ENCODE peak calls at places on chromosomes 5 and 9, in five cellular contexts. D is HCT116, V is tibial nerve, S is cardiac fibroblast, T is upper lobe of right lung. N is an unnamed sample.
A peak's percentile ranks its signal among the peaks of the same experiment; 100 is the strongest.

GRCh38 chr9:6049798-6050197 is 34.4 kb upstream of the RANBP6 start:
- DNase-seq in S (peak; percentile 46), T (no peak), V (no peak), D (peak; percentile 35), N (no peak)

GRCh38 chr9:92133949-92134604 is 18.9 kb upstream of the SPTLC1 start:
- DNase-seq in S (peak; percentile 85), T (peak; percentile 90), V (peak; percentile 76), D (peak; percentile 74), N (peak; percentile 24)

GRCh38 chr5:138722518-138722917 is 30.7 kb upstream of the CTNNA1 start:
- DNase-seq in S (no peak), D (no peak), V (no peak), T (no peak), N (no peak)

GRCh38 chr9:23830459-23830805 is 4.4 kb upstream of the ELAVL2 start:
- DNase-seq in T (no peak), S (no peak), V (no peak), D (no peak), N (no peak)

GRCh38 chr5:156879665-156880285 is 29.7 kb downstream of the PPP1R2B start:
- DNase-seq in T (no peak), V (no peak), S (no peak), D (no peak), N (no peak)

GRCh38 chr9:87127543-87127942 is 180.2 kb upstream of the GAS1 start:
- DNase-seq in S (no peak), T (no peak), D (no peak), V (no peak), N (no peak)

GRCh38 chr9:28365020-28365640 is 791.8 kb upstream of the C9orf72 start:
- DNase-seq in T (no peak), S (no peak), V (no peak), D (no peak), N (no peak)

GRCh38 chr5:72883850-72884249 is 67.4 kb downstream of the TNPO1 start:
- DNase-seq in S (no peak), T (no peak), V (no peak), D (no peak), N (peak; percentile 6)

GRCh38 chr5:9207820-9208418 is 338.0 kb downstream of the SEMA5A start:
- DNase-seq in D (peak; percentile 3), S (peak; percentile 81), T (no peak), V (peak; percentile 16), N (peak; percentile 54)

GRCh38 chr9:16154570-16155078 is 601.8 kb downstream of the CCDC171 start:
- DNase-seq in S (peak; percentile 33), D (no peak), V (no peak), T (peak; percentile 72), N (no peak)

GRCh38 chr5:56264417-56265025 is 31.4 kb upstream of the ANKRD55 start:
- DNase-seq in D (peak; percentile 61), T (no peak), S (peak; percentile 66), V (no peak), N (no peak)

GRCh38 chr9:107390319-107390718 is 99.2 kb downstream of the KLF4 start:
- DNase-seq in S (no peak), D (no peak), T (no peak), V (no peak), N (no peak)

GRCh38 chr5:149775785-149776184 is 45.7 kb downstream of the PPARGC1B start:
- DNase-seq in D (peak; percentile 54), T (no peak), V (no peak), S (peak; percentile 40), N (no peak)

GRCh38 chr9:81665514-81665838 is 23.9 kb downstream of the TLE1 start:
- DNase-seq in V (no peak), D (no peak), T (no peak), S (no peak), N (no peak)

GRCh38 chr5:126868338-126868737 is 91.4 kb downstream of the LMNB1 start:
- DNase-seq in D (no peak), V (no peak), T (no peak), S (no peak), N (no peak)

GRCh38 chr5:89232139-89232603 is 349.2 kb upstream of the MEF2C start:
- DNase-seq in S (no peak), D (no peak), T (no peak), V (no peak), N (no peak)

GRCh38 chr9:111922324-111923013 is 25.9 kb downstream of the UGCG start:
- DNase-seq in S (no peak), T (no peak), V (no peak), D (no peak), N (no peak)

GRCh38 chr5:176726746-176727527 is 79.7 kb downstream of the TSPAN17 start:
- DNase-seq in D (no peak), V (no peak), T (no peak), S (no peak), N (no peak)

GRCh38 chr5:138824924-138825863 is 49.9 kb downstream of the LRRTM2 start:
- DNase-seq in V (no peak), S (peak; percentile 36), T (no peak), D (no peak), N (no peak)

GRCh38 chr9:2846115-2846514 is 2.2 kb upstream of the PUM3 start:
- DNase-seq in D (no peak), T (no peak), V (no peak), S (no peak), N (no peak)

GRCh38 chr5:94040591-94041148 is 299.3 kb upstream of the POU5F2 start:
- DNase-seq in T (no peak), D (no peak), S (no peak), V (no peak), N (no peak)

GRCh38 chr9:35816708-35817107 is 1.9 kb upstream of the HINT2 start:
- DNase-seq in V (no peak), S (no peak), T (no peak), D (no peak), N (no peak)

GRCh38 chr9:109652971-109653370 is 127.0 kb upstream of the PALM2AKAP2 start:
- DNase-seq in S (peak; percentile 65), D (no peak), V (no peak), T (no peak), N (peak; percentile 24)

GRCh38 chr5:143083006-143083405 is 312.8 kb downstream of the ARHGAP26 start:
- DNase-seq in S (no peak), D (no peak), V (no peak), T (no peak), N (no peak)

GRCh38 chr5:68709229-68709628 is 384.6 kb upstream of the SLC30A5 start:
- DNase-seq in D (no peak), S (no peak), T (no peak), V (no peak), N (no peak)

GRCh38 chr5:110536120-110537115 is 190.1 kb downstream of the TMEM232 start:
- DNase-seq in V (no peak), S (no peak), D (no peak), T (no peak), N (no peak)

GRCh38 chr5:118653926-118654325 is 334.4 kb downstream of the DTWD2 start:
- DNase-seq in V (no peak), T (no peak), D (no peak), S (no peak), N (no peak)

GRCh38 chr9:124697326-124698200 is 73.5 kb downstream of the NR6A1 start:
- DNase-seq in V (no peak), T (no peak), S (peak; percentile 78), D (no peak), N (no peak)
- H3K4me3 ChIP-seq in V (no peak overlapping the region), T (no peak overlapping the region), S (no peak overlapping the region), D (peak overlapping the region; percentile 2), N (no peak overlapping the region)

DNA sequence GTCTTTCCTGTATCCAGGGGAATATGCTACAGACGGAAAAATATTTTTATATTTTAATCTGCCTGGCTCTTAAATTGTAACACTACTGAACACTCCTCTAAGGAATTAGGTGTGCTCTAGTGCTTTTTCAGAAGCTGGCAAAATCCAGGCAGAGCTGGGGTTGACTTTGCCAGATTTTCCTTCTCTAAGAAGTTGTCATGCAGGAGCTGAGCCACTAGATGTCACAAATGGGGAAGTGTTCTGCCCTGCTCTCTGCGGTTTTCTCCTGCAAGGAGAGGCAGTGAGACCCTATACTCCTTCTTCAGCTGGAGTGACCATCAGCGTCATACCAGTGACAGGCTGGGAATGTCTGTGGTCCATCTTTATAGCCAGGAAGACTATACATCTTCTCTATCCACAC is 112.5 kb downstream of the HAPLN1 start:
- DNase-seq in V (peak; percentile 12), D (peak; percentile 38), S (peak; percentile 62), T (no peak), N (peak; percentile 41)
- TF ChIP-seq CTCF in V (peak; percentile 15), D (peak; percentile 23), S (peak; percentile 71), T (peak; percentile 43), N (peak; percentile 81)

GRCh38 chr5:96000308-96000707 is 38.7 kb upstream of the ELL2 start:
- DNase-seq in T (no peak), D (no peak), S (no peak), V (no peak), N (no peak)

GRCh38 chr5:95993261-95993660 is 31.6 kb upstream of the ELL2 start:
- DNase-seq in V (no peak), D (no peak), S (no peak), T (no peak), N (no peak)

GRCh38 chr5:95993776-95994175 is 32.1 kb upstream of the ELL2 start:
- DNase-seq in D (no peak), V (no peak), S (no peak), T (no peak), N (no peak)

GRCh38 chr5:95996904-95997751 is 35.5 kb upstream of the ELL2 start:
- DNase-seq in D (no peak), V (no peak), T (no peak), S (no peak), N (no peak)

DNA sequence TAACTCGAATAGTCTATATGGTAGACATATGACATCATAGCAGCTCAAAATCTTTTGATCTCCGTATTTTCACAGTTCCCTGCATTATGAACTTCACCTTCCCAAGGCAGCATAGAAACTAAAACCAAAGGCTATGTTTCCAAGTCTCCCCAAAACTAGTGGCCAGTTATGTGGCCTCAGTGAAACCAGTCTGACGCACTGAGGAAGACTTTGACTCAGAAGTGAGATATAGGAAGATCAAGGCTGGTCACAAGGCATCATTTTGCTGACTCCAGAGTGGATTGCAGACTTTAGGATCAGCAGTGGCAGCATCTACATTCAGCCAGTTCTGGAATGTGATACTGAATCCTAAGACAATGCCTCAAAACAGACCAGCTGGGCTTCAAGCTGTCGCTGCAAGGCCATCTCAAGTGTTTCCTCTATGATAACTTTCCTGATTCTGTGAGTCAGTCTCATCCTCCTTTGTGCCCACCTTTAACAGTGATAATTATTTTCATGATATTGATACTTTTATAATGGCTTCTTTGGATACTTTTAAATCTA is 34.4 kb upstream of the ELL2 start:
- DNase-seq in D (no peak), S (no peak), T (no peak), V (no peak), N (no peak)
- H3K4me3 ChIP-seq in D (no peak overlapping the region), S (no peak overlapping the region), T (no peak overlapping the region), V (no peak overlapping the region), N (no peak overlapping the region)

DNA sequence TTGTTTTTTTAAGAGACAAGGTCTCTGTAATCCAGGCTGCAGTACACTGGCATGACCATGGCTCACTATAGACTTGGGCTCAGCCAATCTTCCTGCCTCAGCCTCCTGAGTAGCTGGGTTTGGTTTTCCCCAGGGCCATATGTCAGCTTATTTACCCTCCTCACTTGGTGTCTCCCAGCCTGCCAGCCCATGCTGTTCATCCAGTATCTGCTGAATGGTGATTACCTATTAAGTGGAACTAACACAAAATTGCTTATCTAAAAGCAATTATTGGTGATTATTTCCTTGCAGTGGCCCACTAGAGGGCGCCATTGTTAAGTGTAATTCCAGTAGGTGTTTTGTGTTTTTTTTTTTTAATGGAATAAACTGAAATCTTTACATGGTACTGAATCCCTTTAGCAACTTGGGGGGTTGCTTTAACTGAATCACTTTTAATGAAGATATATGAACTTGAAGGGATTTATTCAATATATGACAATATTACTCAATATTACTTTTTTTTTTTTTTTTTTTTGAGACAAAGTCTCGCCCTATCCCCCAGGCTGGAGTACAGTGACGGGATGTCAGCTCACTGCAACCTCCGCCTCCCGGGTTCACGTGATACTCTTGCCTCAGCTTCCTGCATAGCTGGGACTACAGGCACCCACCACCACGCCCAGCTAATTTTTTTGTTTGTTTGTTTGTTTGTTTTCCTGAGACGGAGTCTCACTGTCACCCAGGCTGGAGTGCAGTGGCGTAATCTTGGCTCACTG is 13.8 kb downstream of the EXOSC2 start:
- DNase-seq in S (peak; percentile 82), D (no peak), T (no peak), V (peak; percentile 83), N (peak; percentile 65)
- TF ChIP-seq CTCF in S (peak; percentile 52), D (peak; percentile 83), T (peak; percentile 82), V (peak; percentile 59), N (peak; percentile 55)